ENCODE peak calls at places on chromosome 22, in four cellular contexts. G is GM10248, Q is dorsolateral prefrontal cortex, S is neural progenitor cell. F is an unnamed sample.

GRCh38 chr22:36329217-36330078 is 58.3 kb downstream of the MYH9 start:
- DNase-seq in G (no peak), Q (peak), S (peak), F (peak)

GRCh38 chr22:37206118-37206840 is 6.0 kb downstream of the SSTR3 start:
- DNase-seq in G (no peak), Q (peak), S (no peak), F (no peak)

GRCh38 chr22:45552580-45553332 is 50.1 kb downstream of the FBLN1 start:
- DNase-seq in G (no peak), Q (no peak), S (peak), F (peak)

GRCh38 chr22:45072322-45072903 is 62.6 kb upstream of the PHF21B start:
- DNase-seq in G (no peak), Q (peak), S (peak), F (no peak)

GRCh38 chr22:48639896-48640732 is 1187.6 kb downstream of the BRD1 start:
- DNase-seq in G (no peak), Q (no peak), S (no peak), F (no peak)

GRCh38 chr22:46224044-46224746 is 25.9 kb downstream of the CDPF1 start:
- DNase-seq in G (no peak), Q (no peak), S (no peak), F (no peak)

GRCh38 chr22:36540867-36541642 is 12.1 kb upstream of the EIF3D start:
- DNase-seq in G (no peak), Q (no peak), S (no peak), F (no peak)

GRCh38 chr22:21615731-21616130 is 14.1 kb downstream of the YDJC start:
- DNase-seq in G (no peak), Q (no peak), S (no peak), F (no peak)

GRCh38 chr22:37184816-37185541 is 3.1 kb downstream of the C1QTNF6 start:
- DNase-seq in G (no peak), Q (no peak), S (no peak), F (no peak)

GRCh38 chr22:37462426-37462825 is 23.8 kb downstream of the MFNG start:
- DNase-seq in G (no peak), Q (no peak), S (no peak), F (no peak)

GRCh38 chr22:48047722-48048500 is 1285.5 kb downstream of the TBC1D22A start:
- DNase-seq in G (no peak), Q (no peak), S (no peak), F (no peak)

GRCh38 chr22:35606916-35607315 is 10.2 kb downstream of the MB start:
- DNase-seq in G (no peak), Q (no peak), S (no peak), F (no peak)

GRCh38 chr22:31038686-31039085 is 42.4 kb upstream of the SMTN start:
- DNase-seq in G (no peak), Q (no peak), S (no peak), F (no peak)

GRCh38 chr22:31040542-31041398 is 40.3 kb upstream of the SMTN start:
- DNase-seq in G (no peak), Q (no peak), S (no peak), F (no peak)

GRCh38 chr22:31039393-31039792 is 41.7 kb upstream of the SMTN start:
- DNase-seq in G (no peak), Q (no peak), S (no peak), F (no peak)

GRCh38 chr22:31036671-31037550 is 44.2 kb upstream of the SMTN start:
- DNase-seq in G (no peak), Q (no peak), S (no peak), F (no peak)
- TF ChIP-seq CTCF in G (no peak), Q (no peak), S (no peak), F (no peak)

GRCh38 chr22:42399315-42400271 is 32.6 kb downstream of the NFAM1 start:
- DNase-seq in G (no peak), Q (no peak), S (peak), F (no peak)

GRCh38 chr22:42400811-42401547 is 31.2 kb downstream of the NFAM1 start:
- DNase-seq in G (no peak), Q (no peak), S (no peak), F (no peak)

GRCh38 chr22:42397332-42398246 is 34.6 kb downstream of the NFAM1 start:
- DNase-seq in G (peak), Q (no peak), S (no peak), F (no peak)

GRCh38 chr22:42401562-42402334 is 30.5 kb downstream of the NFAM1 start:
- DNase-seq in G (no peak), Q (no peak), S (no peak), F (no peak)

DNA sequence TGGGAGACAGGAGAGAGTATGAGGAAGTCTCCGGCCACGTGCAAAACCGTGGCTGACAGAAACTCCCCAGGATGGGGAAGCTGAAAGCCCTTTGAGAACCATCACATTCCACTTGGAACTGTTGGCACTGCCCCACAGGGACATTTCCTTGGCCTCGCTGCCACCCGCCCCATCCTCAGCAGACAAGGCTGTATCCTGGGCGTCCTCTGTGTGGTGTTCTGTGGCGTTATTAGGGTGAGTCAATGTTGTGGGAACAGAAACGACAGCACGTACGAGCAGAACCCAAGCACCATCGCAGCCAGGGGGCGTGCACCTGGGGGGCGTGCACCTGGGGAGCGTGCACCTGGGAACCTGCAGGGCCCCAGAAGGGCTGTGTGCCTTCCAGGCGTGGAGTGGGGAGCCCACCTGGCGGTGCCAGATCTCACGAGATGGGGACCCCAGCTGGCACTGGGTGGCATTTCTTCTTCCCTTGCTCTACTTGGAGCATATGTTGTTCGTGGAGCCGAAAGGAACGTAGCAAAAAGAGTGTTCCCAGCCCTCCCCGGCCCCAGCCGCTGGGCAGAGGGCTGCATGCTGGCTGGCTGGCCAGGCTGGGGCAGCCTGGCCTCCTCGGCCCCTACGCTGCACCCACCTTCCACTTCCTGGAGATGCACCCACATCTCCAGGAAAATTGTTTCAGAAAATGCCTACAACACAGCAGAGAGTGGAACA is 35.4 kb downstream of the NFAM1 start:
- DNase-seq in G (peak), Q (no peak), S (no peak), F (no peak)
- TF ChIP-seq CTCF in G (peak), Q (no peak), S (no peak), F (no peak)

GRCh38 chr22:30889996-30890480 is 78.5 kb downstream of the MORC2 start:
- DNase-seq in G (no peak), Q (peak), S (no peak), F (no peak)

GRCh38 chr22:30891443-30891755 is 77.2 kb downstream of the MORC2 start:
- DNase-seq in G (no peak), Q (no peak), S (no peak), F (no peak)

GRCh38 chr22:30891781-30892180 is 76.8 kb downstream of the MORC2 start:
- DNase-seq in G (no peak), Q (no peak), S (no peak), F (no peak)

GRCh38 chr22:30892286-30892685 is 76.3 kb downstream of the MORC2 start:
- DNase-seq in G (no peak), Q (peak), S (no peak), F (no peak)

GRCh38 chr22:30890689-30891442 is 77.7 kb downstream of the MORC2 start:
- DNase-seq in G (peak), Q (peak), S (peak), F (peak)
- TF ChIP-seq CTCF in G (peak), Q (peak), S (peak), F (peak)

DNA sequence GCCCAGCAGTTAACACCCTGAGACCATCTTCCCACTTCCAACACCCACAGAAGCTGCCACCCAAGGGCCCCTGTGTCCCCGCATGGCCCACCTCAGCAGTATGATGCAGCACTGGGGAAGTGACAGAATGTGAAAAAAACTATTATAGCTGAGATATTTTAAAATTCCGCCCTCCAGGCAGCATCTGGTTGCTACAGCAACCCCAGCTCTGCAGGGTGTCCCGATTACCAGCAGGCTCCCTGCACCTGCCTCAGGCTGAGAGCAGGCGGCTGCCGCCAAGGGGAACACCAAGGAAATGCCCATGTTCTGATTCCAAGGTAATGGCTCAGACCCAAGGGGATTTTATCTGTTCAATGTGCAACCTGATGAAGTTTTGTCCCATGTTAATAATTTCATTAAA is 10.5 kb upstream of the TMEM121B start:
- DNase-seq in G (no peak), Q (peak), S (peak), F (no peak)
- TF ChIP-seq CTCF in G (no peak), Q (no peak), S (peak), F (no peak)

GRCh38 chr22:29156507-29156906 is 49.2 kb upstream of the EMID1 start:
- DNase-seq in G (peak), Q (peak), S (peak), F (peak)
- TF ChIP-seq CTCF in G (peak), Q (no peak), S (peak), F (no peak)

DNA sequence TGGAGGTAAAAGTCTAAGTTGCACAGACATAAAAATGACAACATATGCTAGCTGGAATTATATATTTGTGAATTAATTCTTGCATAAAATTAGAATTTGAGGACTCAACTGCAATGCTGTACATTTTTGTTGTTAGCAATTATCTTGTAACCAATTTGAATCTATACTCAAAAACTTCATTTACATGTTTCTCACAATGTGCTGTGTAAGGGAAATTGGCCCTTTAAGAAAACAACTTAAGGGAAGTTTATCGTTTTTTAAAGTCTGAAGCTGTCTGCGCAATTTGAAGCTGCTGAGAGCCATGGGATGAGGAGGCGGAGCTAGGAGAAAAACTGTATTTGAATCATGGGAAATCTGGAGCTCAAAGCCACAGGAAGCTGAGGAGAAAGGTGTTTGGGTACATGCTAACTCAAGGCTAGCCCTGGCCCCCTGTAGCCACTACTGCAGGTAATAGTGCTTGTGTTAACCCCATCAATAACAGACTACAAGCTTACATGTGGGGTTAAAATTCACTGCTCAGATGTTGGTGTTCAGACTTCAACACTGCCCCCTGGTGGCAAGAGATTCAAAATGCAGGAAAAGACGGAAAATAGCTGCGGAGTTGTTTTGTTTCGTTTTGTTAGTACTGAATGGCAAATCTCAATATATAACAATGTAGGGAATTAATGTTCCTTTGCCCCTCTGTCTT is 126.1 kb downstream of the BRD1 start:
- DNase-seq in G (no peak), Q (no peak), S (no peak), F (no peak)
- TF ChIP-seq CTCF in G (peak), Q (peak), S (peak), F (peak)

GRCh38 chr22:29078036-29078868 is 5.4 kb downstream of the KREMEN1 start:
- DNase-seq in G (no peak), Q (no peak), S (no peak), F (no peak)
- TF ChIP-seq CTCF in G (no peak), Q (no peak), S (no peak), F (no peak)

GRCh38 chr22:19036229-19036522 is 86.0 kb downstream of the DGCR2 start:
- DNase-seq in G (no peak), Q (peak), S (no peak), F (no peak)

GRCh38 chr22:19037282-19038163 is 84.7 kb downstream of the DGCR2 start:
- DNase-seq in G (no peak), Q (peak), S (no peak), F (no peak)

GRCh38 chr22:19035474-19036228 is 86.6 kb downstream of the DGCR2 start:
- DNase-seq in G (no peak), Q (peak), S (peak), F (no peak)

GRCh38 chr22:19038164-19038546 is 84.1 kb downstream of the DGCR2 start:
- DNase-seq in G (no peak), Q (peak), S (no peak), F (no peak)

GRCh38 chr22:19036523-19037273 is 85.5 kb downstream of the DGCR2 start:
- DNase-seq in G (peak), Q (peak), S (no peak), F (no peak)
- TF ChIP-seq CTCF in G (no peak), Q (no peak), S (no peak), F (no peak)

F was measured in endothelial cell.